ENCODE peak calls at places on chromosome 5, in four cellular contexts. V, E, W and A are unnamed samples.

GRCh38 chr5:14364096-14364495 is 217.5 kb upstream of the OTULINL start:
- DNase-seq in E (no peak), W (peak), V (no peak), A (no peak)

GRCh38 chr5:154850255-154851062 is at the start of gene FAXDC2:
- DNase-seq in V (peak), W (no peak), E (peak), A (peak)

GRCh38 chr5:107894361-107894760 is 223.6 kb upstream of the EFNA5 start:
- DNase-seq in V (no peak), E (no peak), W (no peak), A (no peak)

GRCh38 chr5:170503970-170504525 is at the start of gene KCNIP1:
- DNase-seq in V (no peak), E (no peak), W (no peak), A (peak)

GRCh38 chr5:3590967-3591900 is 4.4 kb upstream of the IRX1 start:
- DNase-seq in V (no peak), W (no peak), E (no peak), A (no peak)

GRCh38 chr5:68288756-68289134 is 73.2 kb downstream of the PIK3R1 start:
- DNase-seq in E (no peak), V (no peak), W (peak), A (no peak)

GRCh38 chr5:61029456-61030162 is 84.6 kb downstream of the NDUFAF2 start:
- DNase-seq in W (no peak), E (no peak), V (no peak), A (no peak)

GRCh38 chr5:160315968-160316367 is 3.6 kb upstream of the CCNJL start:
- DNase-seq in W (peak), E (no peak), V (no peak), A (no peak)

GRCh38 chr5:107502711-107503110 is 168.0 kb downstream of the EFNA5 start:
- DNase-seq in E (no peak), W (no peak), V (no peak), A (no peak)

GRCh38 chr5:14421851-14422250 is 159.7 kb upstream of the OTULINL start:
- DNase-seq in W (no peak), V (no peak), E (no peak), A (no peak)

GRCh38 chr5:150353395-150353675 is 4.2 kb upstream of the TCOF1 start:
- DNase-seq in V (no peak), E (no peak), W (no peak), A (no peak)

GRCh38 chr5:99025298-99026045 is 96.7 kb upstream of the CHD1 start:
- DNase-seq in W (peak), V (no peak), E (no peak), A (no peak)

GRCh38 chr5:69309380-69309779 is 23.2 kb downstream of the CCDC125 start:
- DNase-seq in E (no peak), V (no peak), W (no peak), A (no peak)

GRCh38 chr5:149475777-149476176 is 75.5 kb downstream of the CSNK1A1 start:
- DNase-seq in E (no peak), W (no peak), V (no peak), A (no peak)

GRCh38 chr5:58406394-58406793 is 53.5 kb downstream of the PLK2 start:
- DNase-seq in W (no peak), E (no peak), V (no peak), A (no peak)

GRCh38 chr5:32443145-32443540 is 1.4 kb downstream of the ZFR start:
- DNase-seq in W (peak), E (no peak), V (no peak), A (no peak)

GRCh38 chr5:68587181-68587580 is 371.6 kb downstream of the PIK3R1 start:
- DNase-seq in W (no peak), V (no peak), E (no peak), A (no peak)

GRCh38 chr5:72427488-72428437 is 79.4 kb downstream of the ZNF366 start:
- DNase-seq in V (no peak), E (no peak), W (no peak), A (no peak)

GRCh38 chr5:172529896-172530295 is 75.6 kb upstream of the SH3PXD2B start:
- DNase-seq in E (no peak), V (no peak), W (no peak), A (peak)

GRCh38 chr5:93721511-93721910 is 19.9 kb downstream of the POU5F2 start:
- DNase-seq in E (no peak), V (no peak), W (no peak), A (no peak)

GRCh38 chr5:90551376-90551775 is 7.2 kb upstream of the ADGRV1 start:
- DNase-seq in E (no peak), W (no peak), V (no peak), A (no peak)

GRCh38 chr5:138662599-138662998 is 87.4 kb upstream of the HSPA9 start:
- DNase-seq in E (no peak), W (no peak), V (no peak), A (no peak)

GRCh38 chr5:134406390-134406789 is 5.3 kb downstream of the CDKN2AIPNL start:
- DNase-seq in V (no peak), E (no peak), W (peak), A (no peak)

GRCh38 chr5:16593013-16593412 is 23.8 kb downstream of the RETREG1 start:
- DNase-seq in E (peak), V (no peak), W (peak), A (no peak)

GRCh38 chr5:143536364-143536763 is 132.9 kb upstream of the NR3C1 start:
- DNase-seq in E (peak), W (peak), V (peak), A (no peak)

GRCh38 chr5:169044982-169045381 is 256.0 kb downstream of the SLIT3 start:
- DNase-seq in E (no peak), V (no peak), W (no peak), A (no peak)

GRCh38 chr5:107640568-107640967 is 30.2 kb downstream of the EFNA5 start:
- DNase-seq in E (no peak), W (no peak), V (no peak), A (no peak)

GRCh38 chr5:40278881-40279280 is 400.8 kb upstream of the PTGER4 start:
- DNase-seq in W (no peak), E (no peak), V (no peak), A (no peak)

GRCh38 chr5:53260446-53260845 is 150.9 kb upstream of the MOCS2 start:
- DNase-seq in V (no peak), W (no peak), E (no peak), A (no peak)

GRCh38 chr5:74316064-74316586 is 324.4 kb downstream of the ENC1 start:
- DNase-seq in E (no peak), W (peak), V (no peak), A (no peak)

GRCh38 chr5:76252437-76252836 is 150.6 kb upstream of the IQGAP2 start:
- DNase-seq in W (peak), V (no peak), E (no peak), A (no peak)

GRCh38 chr5:89447027-89447426 is 564.0 kb upstream of the MEF2C start:
- DNase-seq in E (no peak), V (no peak), W (no peak), A (no peak)

GRCh38 chr5:180208435-180209081 is 453 bp downstream of the RASGEF1C start:
- DNase-seq in W (peak), E (no peak), V (no peak), A (no peak)

GRCh38 chr5:154756203-154756870 is 1.2 kb downstream of the LARP1 start:
- DNase-seq in W (no peak), V (no peak), E (no peak), A (no peak)

GRCh38 chr5:140317859-140318258 is 15.0 kb upstream of the PFDN1 start:
- DNase-seq in E (no peak), V (no peak), W (peak), A (no peak)

GRCh38 chr5:909086-909485 is 16.4 kb downstream of the TRIP13 start:
- DNase-seq in W (no peak), E (no peak), V (no peak), A (no peak)

GRCh38 chr5:154510156-154510555 is 32.1 kb upstream of the HAND1 start:
- DNase-seq in W (no peak), E (no peak), V (no peak), A (no peak)

GRCh38 chr5:132265336-132266030 is 8.0 kb downstream of the PDLIM4 start:
- DNase-seq in E (no peak), W (peak), V (peak), A (peak)
- TF ChIP-seq CTCF in E (no peak), W (peak), V (no peak), A (no peak)

GRCh38 chr5:115627295-115627825 is 1.5 kb upstream of the TMED7 start:
- DNase-seq in W (no peak), E (no peak), V (no peak), A (no peak)

GRCh38 chr5:115623632-115624031 is 2.2 kb downstream of the TMED7 start:
- DNase-seq in W (no peak), V (no peak), E (no peak), A (no peak)

GRCh38 chr5:115624994-115625393 is 842 bp downstream of the TMED7 start:
- DNase-seq in V (no peak), W (no peak), E (no peak), A (no peak)

GRCh38 chr5:115626444-115626823 is 598 bp upstream of the TMED7 start:
- DNase-seq in W (no peak), E (no peak), V (no peak), A (no peak)

DNA sequence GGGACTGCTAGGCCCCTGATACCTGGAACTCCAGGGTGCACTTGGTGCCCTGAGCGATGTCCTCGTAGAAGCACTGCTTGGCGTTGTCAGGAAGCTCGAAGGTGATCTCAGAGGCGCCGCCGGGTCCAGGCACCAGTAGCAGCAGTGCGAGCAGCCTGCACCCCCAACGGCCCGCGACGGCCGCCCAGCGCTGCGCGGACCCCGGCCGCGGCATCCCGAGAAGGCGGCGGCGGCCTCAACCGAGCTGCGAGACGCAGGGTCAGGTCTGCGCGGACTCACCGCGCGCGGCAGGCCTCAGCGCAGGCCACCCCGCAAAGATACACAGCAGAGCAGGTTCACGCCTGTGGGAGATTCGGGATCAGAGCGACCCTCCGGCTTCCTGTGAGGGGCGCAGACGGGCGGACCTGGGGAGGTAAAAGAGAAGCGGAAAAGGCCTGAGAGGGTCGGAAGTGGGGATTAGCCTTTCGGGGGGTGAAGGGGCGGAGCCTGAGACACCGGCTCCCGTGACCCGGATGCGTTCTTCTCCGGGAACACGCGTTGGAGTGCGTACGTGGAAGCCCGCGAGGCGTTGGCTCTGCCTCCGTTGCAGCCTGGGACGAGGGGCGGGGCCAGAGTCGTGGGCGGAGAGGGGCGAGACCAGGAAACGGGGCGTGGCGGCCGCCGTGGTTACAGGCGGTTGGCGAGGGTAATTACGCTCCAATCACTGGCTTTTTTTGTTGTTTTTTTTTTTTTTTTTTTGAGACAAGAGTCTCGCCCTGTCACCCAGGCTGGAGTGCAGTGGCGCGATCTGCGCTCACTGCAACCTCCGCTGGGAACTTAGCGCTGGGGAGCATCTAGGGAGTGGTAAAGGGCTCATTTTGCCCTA is at the start of gene TMED7:
- DNase-seq in V (peak), E (peak), W (peak), A (peak)
- TF ChIP-seq CTCF in V (peak), E (no peak), W (no peak), A (no peak)

GRCh38 chr5:111551120-111551519 is 38.8 kb upstream of the STARD4 start:
- DNase-seq in E (no peak), W (no peak), V (no peak), A (no peak)

GRCh38 chr5:111548992-111549649 is 36.8 kb upstream of the STARD4 start:
- DNase-seq in V (no peak), W (peak), E (no peak), A (no peak)

GRCh38 chr5:111550282-111551020 is 38.1 kb upstream of the STARD4 start:
- DNase-seq in V (peak), E (peak), W (peak), A (peak)

GRCh38 chr5:111551569-111552275 is 39.4 kb upstream of the STARD4 start:
- DNase-seq in W (peak), V (no peak), E (no peak), A (no peak)

DNA sequence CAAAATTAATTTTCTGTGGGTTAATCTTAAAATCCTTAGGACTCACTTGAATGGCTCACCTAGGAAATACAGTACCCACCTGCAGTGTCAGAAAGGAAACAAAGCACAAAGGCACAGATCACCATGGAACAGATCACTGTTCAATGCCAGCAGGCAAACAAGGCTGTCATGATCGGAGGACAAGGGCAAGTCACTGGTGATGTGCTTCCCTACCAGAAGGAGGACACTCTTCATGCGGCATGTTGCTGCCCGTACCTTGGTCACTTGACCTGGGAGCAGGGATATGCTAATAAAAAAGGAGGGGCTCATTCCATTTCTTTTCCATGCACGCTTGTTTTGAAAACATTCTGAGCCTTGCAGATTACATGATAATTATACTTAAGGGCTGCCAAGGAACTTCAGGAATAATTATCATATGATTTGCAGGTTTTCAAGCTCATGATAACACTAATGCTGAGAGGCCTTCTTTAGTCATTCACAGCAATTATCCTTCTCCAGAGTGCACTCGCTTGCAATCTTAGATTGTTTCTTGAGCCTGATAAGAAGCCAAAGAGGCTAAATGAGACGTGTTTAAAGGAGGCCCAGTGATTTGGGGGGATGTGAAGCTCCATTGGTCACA is 36.1 kb upstream of the STARD4 start:
- DNase-seq in V (no peak), E (no peak), W (no peak), A (no peak)
- TF ChIP-seq CTCF in V (no peak), E (no peak), W (no peak), A (no peak)

DNA sequence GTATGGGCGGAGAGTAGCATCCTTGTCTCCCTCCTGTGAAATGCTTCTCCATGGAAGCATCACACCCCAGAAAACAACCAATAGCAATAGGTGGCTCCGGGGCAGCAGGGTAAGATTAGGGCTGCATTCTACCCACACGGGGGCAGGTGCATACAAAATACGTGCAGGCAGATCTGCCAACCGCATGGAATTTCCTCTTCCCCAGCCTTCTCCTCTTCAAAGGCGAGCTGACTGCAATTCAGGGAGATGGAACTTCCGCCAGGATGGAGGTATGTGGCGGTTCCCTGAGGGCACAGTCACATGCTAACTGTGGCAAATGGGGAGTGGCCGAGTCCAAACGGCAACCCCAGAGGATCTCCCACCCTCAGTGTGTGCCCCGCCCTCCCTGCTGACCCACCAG is 81.5 kb downstream of the LMNB1 start:
- DNase-seq in V (no peak), E (no peak), W (no peak), A (no peak)
- TF ChIP-seq CTCF in V (no peak), E (no peak), W (no peak), A (no peak)

GRCh38 chr5:163306421-163306820 is 131.0 kb upstream of the CCNG1 start:
- DNase-seq in W (peak), V (no peak), E (no peak), A (no peak)
- TF ChIP-seq CTCF in W (peak), V (no peak), E (no peak), A (no peak)

GRCh38 chr5:55226934-55227737 is at the start of gene MCIDAS:
- DNase-seq in E (no peak), W (peak), V (no peak), A (peak)
- TF ChIP-seq CTCF in E (no peak), W (no peak), V (no peak), A (no peak)